ENCODE peak calls at places on chromosomes 13 and 19, in eight cellular contexts. One of them, this sample, is unnamed.

GRCh38 chr13:112764028-112764427 is 74.2 kb downstream of the ATP11A start:
- DNase-seq in endothelial cell: no peak
- DNase-seq in lung: no peak
- DNase-seq in stimulated activated CD4-positive, alpha-beta T cell treated with anti-CD3 and anti-CD28 coated beads, Interleukin-12 subunit alpha, Interleukin-12 subunit beta, amount 100 ng/mL, for 48 hours: no peak
- DNase-seq in stimulated activated CD8-positive, alpha-beta memory T cell treated with anti-CD3 and anti-CD28 coated beads, Interleukin-12 subunit alpha, Interleukin-12 subunit beta, amount 100 ng/mL, for 4 hours: no peak
- DNase-seq in HS-5: no peak
- DNase-seq in right atrium auricular region: no peak
- DNase-seq in naive thymus-derived CD8-positive, alpha-beta T cell: no peak
- DNase-seq in this sample: no peak

GRCh38 chr13:56886398-56886797 is 254.3 kb upstream of the PRR20A start:
- DNase-seq in endothelial cell: no peak
- DNase-seq in lung: no peak
- DNase-seq in stimulated activated CD4-positive, alpha-beta T cell treated with anti-CD3 and anti-CD28 coated beads, Interleukin-12 subunit alpha, Interleukin-12 subunit beta, amount 100 ng/mL, for 48 hours: no peak
- DNase-seq in stimulated activated CD8-positive, alpha-beta memory T cell treated with anti-CD3 and anti-CD28 coated beads, Interleukin-12 subunit alpha, Interleukin-12 subunit beta, amount 100 ng/mL, for 4 hours: no peak
- DNase-seq in HS-5: no peak
- DNase-seq in right atrium auricular region: no peak
- DNase-seq in naive thymus-derived CD8-positive, alpha-beta T cell: no peak
- DNase-seq in this sample: no peak

GRCh38 chr13:33717775-33718174 is 100.2 kb upstream of the RFC3 start:
- DNase-seq in endothelial cell: no peak
- DNase-seq in lung: no peak
- DNase-seq in stimulated activated CD4-positive, alpha-beta T cell treated with anti-CD3 and anti-CD28 coated beads, Interleukin-12 subunit alpha, Interleukin-12 subunit beta, amount 100 ng/mL, for 48 hours: no peak
- DNase-seq in stimulated activated CD8-positive, alpha-beta memory T cell treated with anti-CD3 and anti-CD28 coated beads, Interleukin-12 subunit alpha, Interleukin-12 subunit beta, amount 100 ng/mL, for 4 hours: no peak
- DNase-seq in HS-5: no peak
- DNase-seq in right atrium auricular region: no peak
- DNase-seq in naive thymus-derived CD8-positive, alpha-beta T cell: no peak
- DNase-seq in this sample: no peak

GRCh38 chr19:20423381-20424207 is 142.0 kb downstream of the ZNF737 start:
- DNase-seq in endothelial cell: peak
- DNase-seq in lung: peak
- DNase-seq in stimulated activated CD4-positive, alpha-beta T cell treated with anti-CD3 and anti-CD28 coated beads, Interleukin-12 subunit alpha, Interleukin-12 subunit beta, amount 100 ng/mL, for 48 hours: peak
- DNase-seq in stimulated activated CD8-positive, alpha-beta memory T cell treated with anti-CD3 and anti-CD28 coated beads, Interleukin-12 subunit alpha, Interleukin-12 subunit beta, amount 100 ng/mL, for 4 hours: no peak
- DNase-seq in HS-5: peak
- DNase-seq in right atrium auricular region: peak
- DNase-seq in naive thymus-derived CD8-positive, alpha-beta T cell: no peak
- DNase-seq in this sample: peak

GRCh38 chr13:92197669-92198068 is 799.2 kb downstream of the GPC5 start:
- DNase-seq in endothelial cell: no peak
- DNase-seq in lung: no peak
- DNase-seq in stimulated activated CD4-positive, alpha-beta T cell treated with anti-CD3 and anti-CD28 coated beads, Interleukin-12 subunit alpha, Interleukin-12 subunit beta, amount 100 ng/mL, for 48 hours: no peak
- DNase-seq in stimulated activated CD8-positive, alpha-beta memory T cell treated with anti-CD3 and anti-CD28 coated beads, Interleukin-12 subunit alpha, Interleukin-12 subunit beta, amount 100 ng/mL, for 4 hours: no peak
- DNase-seq in HS-5: peak
- DNase-seq in right atrium auricular region: no peak
- DNase-seq in naive thymus-derived CD8-positive, alpha-beta T cell: no peak
- DNase-seq in this sample: no peak

GRCh38 chr19:29404951-29405727 is 120.7 kb upstream of the VSTM2B start:
- DNase-seq in endothelial cell: no peak
- DNase-seq in lung: no peak
- DNase-seq in stimulated activated CD4-positive, alpha-beta T cell treated with anti-CD3 and anti-CD28 coated beads, Interleukin-12 subunit alpha, Interleukin-12 subunit beta, amount 100 ng/mL, for 48 hours: no peak
- DNase-seq in stimulated activated CD8-positive, alpha-beta memory T cell treated with anti-CD3 and anti-CD28 coated beads, Interleukin-12 subunit alpha, Interleukin-12 subunit beta, amount 100 ng/mL, for 4 hours: no peak
- DNase-seq in HS-5: no peak
- DNase-seq in right atrium auricular region: no peak
- DNase-seq in naive thymus-derived CD8-positive, alpha-beta T cell: no peak
- DNase-seq in this sample: no peak

GRCh38 chr13:98285852-98286594 is 109.0 kb upstream of the RNF113B start:
- DNase-seq in endothelial cell: no peak
- DNase-seq in lung: no peak
- DNase-seq in stimulated activated CD4-positive, alpha-beta T cell treated with anti-CD3 and anti-CD28 coated beads, Interleukin-12 subunit alpha, Interleukin-12 subunit beta, amount 100 ng/mL, for 48 hours: no peak
- DNase-seq in stimulated activated CD8-positive, alpha-beta memory T cell treated with anti-CD3 and anti-CD28 coated beads, Interleukin-12 subunit alpha, Interleukin-12 subunit beta, amount 100 ng/mL, for 4 hours: no peak
- DNase-seq in HS-5: no peak
- DNase-seq in right atrium auricular region: no peak
- DNase-seq in naive thymus-derived CD8-positive, alpha-beta T cell: no peak
- DNase-seq in this sample: no peak

GRCh38 chr19:21571316-21571715 is 65.9 kb downstream of the ZNF429 start:
- DNase-seq in endothelial cell: no peak
- DNase-seq in lung: no peak
- DNase-seq in stimulated activated CD4-positive, alpha-beta T cell treated with anti-CD3 and anti-CD28 coated beads, Interleukin-12 subunit alpha, Interleukin-12 subunit beta, amount 100 ng/mL, for 48 hours: no peak
- DNase-seq in stimulated activated CD8-positive, alpha-beta memory T cell treated with anti-CD3 and anti-CD28 coated beads, Interleukin-12 subunit alpha, Interleukin-12 subunit beta, amount 100 ng/mL, for 4 hours: no peak
- DNase-seq in HS-5: no peak
- DNase-seq in right atrium auricular region: no peak
- DNase-seq in naive thymus-derived CD8-positive, alpha-beta T cell: no peak
- DNase-seq in this sample: no peak

GRCh38 chr13:52345048-52345447 is 60.9 kb downstream of the THSD1 start:
- DNase-seq in endothelial cell: no peak
- DNase-seq in lung: no peak
- DNase-seq in stimulated activated CD4-positive, alpha-beta T cell treated with anti-CD3 and anti-CD28 coated beads, Interleukin-12 subunit alpha, Interleukin-12 subunit beta, amount 100 ng/mL, for 48 hours: no peak
- DNase-seq in stimulated activated CD8-positive, alpha-beta memory T cell treated with anti-CD3 and anti-CD28 coated beads, Interleukin-12 subunit alpha, Interleukin-12 subunit beta, amount 100 ng/mL, for 4 hours: no peak
- DNase-seq in HS-5: no peak
- DNase-seq in right atrium auricular region: no peak
- DNase-seq in naive thymus-derived CD8-positive, alpha-beta T cell: no peak
- DNase-seq in this sample: no peak

GRCh38 chr19:7260161-7260560 is 34.1 kb downstream of the INSR start:
- DNase-seq in endothelial cell: no peak
- DNase-seq in lung: no peak
- DNase-seq in stimulated activated CD4-positive, alpha-beta T cell treated with anti-CD3 and anti-CD28 coated beads, Interleukin-12 subunit alpha, Interleukin-12 subunit beta, amount 100 ng/mL, for 48 hours: no peak
- DNase-seq in stimulated activated CD8-positive, alpha-beta memory T cell treated with anti-CD3 and anti-CD28 coated beads, Interleukin-12 subunit alpha, Interleukin-12 subunit beta, amount 100 ng/mL, for 4 hours: no peak
- DNase-seq in HS-5: no peak
- DNase-seq in right atrium auricular region: no peak
- DNase-seq in naive thymus-derived CD8-positive, alpha-beta T cell: no peak
- DNase-seq in this sample: no peak

GRCh38 chr19:36047835-36048234 is 6.2 kb downstream of the THAP8 start:
- DNase-seq in endothelial cell: no peak
- DNase-seq in lung: no peak
- DNase-seq in stimulated activated CD4-positive, alpha-beta T cell treated with anti-CD3 and anti-CD28 coated beads, Interleukin-12 subunit alpha, Interleukin-12 subunit beta, amount 100 ng/mL, for 48 hours: no peak
- DNase-seq in stimulated activated CD8-positive, alpha-beta memory T cell treated with anti-CD3 and anti-CD28 coated beads, Interleukin-12 subunit alpha, Interleukin-12 subunit beta, amount 100 ng/mL, for 4 hours: no peak
- DNase-seq in HS-5: no peak
- DNase-seq in right atrium auricular region: no peak
- DNase-seq in naive thymus-derived CD8-positive, alpha-beta T cell: no peak
- DNase-seq in this sample: no peak

GRCh38 chr19:50427997-50428425 is 4.7 kb upstream of the MYBPC2 start:
- DNase-seq in endothelial cell: no peak
- DNase-seq in lung: peak
- DNase-seq in stimulated activated CD4-positive, alpha-beta T cell treated with anti-CD3 and anti-CD28 coated beads, Interleukin-12 subunit alpha, Interleukin-12 subunit beta, amount 100 ng/mL, for 48 hours: no peak
- DNase-seq in stimulated activated CD8-positive, alpha-beta memory T cell treated with anti-CD3 and anti-CD28 coated beads, Interleukin-12 subunit alpha, Interleukin-12 subunit beta, amount 100 ng/mL, for 4 hours: no peak
- DNase-seq in HS-5: no peak
- DNase-seq in right atrium auricular region: peak
- DNase-seq in naive thymus-derived CD8-positive, alpha-beta T cell: peak
- DNase-seq in this sample: no peak

GRCh38 chr19:12365372-12366162 is at the start of gene ZNF442:
- DNase-seq in endothelial cell: peak
- DNase-seq in lung: peak
- DNase-seq in stimulated activated CD4-positive, alpha-beta T cell treated with anti-CD3 and anti-CD28 coated beads, Interleukin-12 subunit alpha, Interleukin-12 subunit beta, amount 100 ng/mL, for 48 hours: peak
- DNase-seq in stimulated activated CD8-positive, alpha-beta memory T cell treated with anti-CD3 and anti-CD28 coated beads, Interleukin-12 subunit alpha, Interleukin-12 subunit beta, amount 100 ng/mL, for 4 hours: peak
- DNase-seq in HS-5: peak
- DNase-seq in right atrium auricular region: peak
- DNase-seq in naive thymus-derived CD8-positive, alpha-beta T cell: peak
- DNase-seq in this sample: peak

GRCh38 chr13:32023698-32024097 is 7.9 kb upstream of the FRY start:
- DNase-seq in endothelial cell: no peak
- DNase-seq in lung: no peak
- DNase-seq in stimulated activated CD4-positive, alpha-beta T cell treated with anti-CD3 and anti-CD28 coated beads, Interleukin-12 subunit alpha, Interleukin-12 subunit beta, amount 100 ng/mL, for 48 hours: no peak
- DNase-seq in stimulated activated CD8-positive, alpha-beta memory T cell treated with anti-CD3 and anti-CD28 coated beads, Interleukin-12 subunit alpha, Interleukin-12 subunit beta, amount 100 ng/mL, for 4 hours: no peak
- DNase-seq in HS-5: no peak
- DNase-seq in right atrium auricular region: no peak
- DNase-seq in naive thymus-derived CD8-positive, alpha-beta T cell: no peak
- DNase-seq in this sample: no peak

This sample was measured in activated gamma-delta T cell.